ENCODE peak calls at places on chromosomes 16 and 17, in four cellular contexts. One of them, this sample, is unnamed.

GRCh38 chr16:74480150-74481029 is 59.1 kb upstream of the CLEC18B start:
- DNase-seq in stimulated activated CD8-positive, alpha-beta memory T cell treated with anti-CD3 and anti-CD28 coated beads, Interleukin-12 subunit alpha, Interleukin-12 subunit beta, amount 100 ng/mL, for 1 hour: no peak
- DNase-seq in stimulated activated CD4-positive, alpha-beta T cell treated with anti-CD3 and anti-CD28 coated beads, Interleukin-1b, Interleukin-23, amount 100 ng/mL, for 24 hours: no peak
- DNase-seq in EH: peak
- DNase-seq in this sample: no peak

GRCh38 chr17:76382803-76383644 is 1.4 kb upstream of the SPHK1 start:
- DNase-seq in stimulated activated CD8-positive, alpha-beta memory T cell treated with anti-CD3 and anti-CD28 coated beads, Interleukin-12 subunit alpha, Interleukin-12 subunit beta, amount 100 ng/mL, for 1 hour: peak
- DNase-seq in stimulated activated CD4-positive, alpha-beta T cell treated with anti-CD3 and anti-CD28 coated beads, Interleukin-1b, Interleukin-23, amount 100 ng/mL, for 24 hours: peak
- DNase-seq in EH: peak
- DNase-seq in this sample: peak

GRCh38 chr16:46789499-46790414 is 41.2 kb downstream of the C16orf87 start:
- DNase-seq in stimulated activated CD8-positive, alpha-beta memory T cell treated with anti-CD3 and anti-CD28 coated beads, Interleukin-12 subunit alpha, Interleukin-12 subunit beta, amount 100 ng/mL, for 1 hour: peak
- DNase-seq in stimulated activated CD4-positive, alpha-beta T cell treated with anti-CD3 and anti-CD28 coated beads, Interleukin-1b, Interleukin-23, amount 100 ng/mL, for 24 hours: peak
- DNase-seq in EH: peak
- DNase-seq in this sample: no peak

GRCh38 chr16:714079-714478 is 839 bp upstream of the METRN start:
- DNase-seq in stimulated activated CD8-positive, alpha-beta memory T cell treated with anti-CD3 and anti-CD28 coated beads, Interleukin-12 subunit alpha, Interleukin-12 subunit beta, amount 100 ng/mL, for 1 hour: no peak
- DNase-seq in stimulated activated CD4-positive, alpha-beta T cell treated with anti-CD3 and anti-CD28 coated beads, Interleukin-1b, Interleukin-23, amount 100 ng/mL, for 24 hours: no peak
- DNase-seq in EH: peak
- DNase-seq in this sample: no peak

GRCh38 chr16:8889893-8890548 is 7.9 kb downstream of the LITAFD start:
- DNase-seq in stimulated activated CD8-positive, alpha-beta memory T cell treated with anti-CD3 and anti-CD28 coated beads, Interleukin-12 subunit alpha, Interleukin-12 subunit beta, amount 100 ng/mL, for 1 hour: no peak
- DNase-seq in stimulated activated CD4-positive, alpha-beta T cell treated with anti-CD3 and anti-CD28 coated beads, Interleukin-1b, Interleukin-23, amount 100 ng/mL, for 24 hours: no peak
- DNase-seq in EH: no peak
- DNase-seq in this sample: no peak

GRCh38 chr17:36665417-36665816 is 64.0 kb downstream of the MRM1 start:
- DNase-seq in stimulated activated CD8-positive, alpha-beta memory T cell treated with anti-CD3 and anti-CD28 coated beads, Interleukin-12 subunit alpha, Interleukin-12 subunit beta, amount 100 ng/mL, for 1 hour: no peak
- DNase-seq in stimulated activated CD4-positive, alpha-beta T cell treated with anti-CD3 and anti-CD28 coated beads, Interleukin-1b, Interleukin-23, amount 100 ng/mL, for 24 hours: no peak
- DNase-seq in EH: peak
- DNase-seq in this sample: no peak

GRCh38 chr17:32471652-32472051 is 15.1 kb upstream of the CDK5R1 start:
- DNase-seq in stimulated activated CD8-positive, alpha-beta memory T cell treated with anti-CD3 and anti-CD28 coated beads, Interleukin-12 subunit alpha, Interleukin-12 subunit beta, amount 100 ng/mL, for 1 hour: no peak
- DNase-seq in stimulated activated CD4-positive, alpha-beta T cell treated with anti-CD3 and anti-CD28 coated beads, Interleukin-1b, Interleukin-23, amount 100 ng/mL, for 24 hours: no peak
- DNase-seq in EH: no peak
- DNase-seq in this sample: no peak

GRCh38 chr16:30866031-30866430 is 27.8 kb downstream of the BCL7C start:
- DNase-seq in stimulated activated CD8-positive, alpha-beta memory T cell treated with anti-CD3 and anti-CD28 coated beads, Interleukin-12 subunit alpha, Interleukin-12 subunit beta, amount 100 ng/mL, for 1 hour: no peak
- DNase-seq in stimulated activated CD4-positive, alpha-beta T cell treated with anti-CD3 and anti-CD28 coated beads, Interleukin-1b, Interleukin-23, amount 100 ng/mL, for 24 hours: no peak
- DNase-seq in EH: no peak
- DNase-seq in this sample: no peak

GRCh38 chr16:69003500-69003899 is 102.0 kb upstream of the HAS3 start:
- DNase-seq in stimulated activated CD8-positive, alpha-beta memory T cell treated with anti-CD3 and anti-CD28 coated beads, Interleukin-12 subunit alpha, Interleukin-12 subunit beta, amount 100 ng/mL, for 1 hour: no peak
- DNase-seq in stimulated activated CD4-positive, alpha-beta T cell treated with anti-CD3 and anti-CD28 coated beads, Interleukin-1b, Interleukin-23, amount 100 ng/mL, for 24 hours: no peak
- DNase-seq in EH: no peak
- DNase-seq in this sample: no peak

GRCh38 chr16:1932050-1933028 is 10.7 kb downstream of the MSRB1 start:
- DNase-seq in stimulated activated CD8-positive, alpha-beta memory T cell treated with anti-CD3 and anti-CD28 coated beads, Interleukin-12 subunit alpha, Interleukin-12 subunit beta, amount 100 ng/mL, for 1 hour: no peak
- DNase-seq in stimulated activated CD4-positive, alpha-beta T cell treated with anti-CD3 and anti-CD28 coated beads, Interleukin-1b, Interleukin-23, amount 100 ng/mL, for 24 hours: no peak
- DNase-seq in EH: peak
- DNase-seq in this sample: no peak

GRCh38 chr16:8614435-8615029 is 7.0 kb upstream of the METTL22 start:
- DNase-seq in stimulated activated CD8-positive, alpha-beta memory T cell treated with anti-CD3 and anti-CD28 coated beads, Interleukin-12 subunit alpha, Interleukin-12 subunit beta, amount 100 ng/mL, for 1 hour: no peak
- DNase-seq in stimulated activated CD4-positive, alpha-beta T cell treated with anti-CD3 and anti-CD28 coated beads, Interleukin-1b, Interleukin-23, amount 100 ng/mL, for 24 hours: no peak
- DNase-seq in EH: no peak
- DNase-seq in this sample: no peak

GRCh38 chr17:34979650-34980352 is 511 bp upstream of the LIG3 start:
- DNase-seq in stimulated activated CD8-positive, alpha-beta memory T cell treated with anti-CD3 and anti-CD28 coated beads, Interleukin-12 subunit alpha, Interleukin-12 subunit beta, amount 100 ng/mL, for 1 hour: no peak
- DNase-seq in stimulated activated CD4-positive, alpha-beta T cell treated with anti-CD3 and anti-CD28 coated beads, Interleukin-1b, Interleukin-23, amount 100 ng/mL, for 24 hours: no peak
- DNase-seq in EH: peak
- DNase-seq in this sample: no peak

GRCh38 chr17:29046440-29046839 is 3.5 kb downstream of the PIPOX start:
- DNase-seq in stimulated activated CD8-positive, alpha-beta memory T cell treated with anti-CD3 and anti-CD28 coated beads, Interleukin-12 subunit alpha, Interleukin-12 subunit beta, amount 100 ng/mL, for 1 hour: no peak
- DNase-seq in stimulated activated CD4-positive, alpha-beta T cell treated with anti-CD3 and anti-CD28 coated beads, Interleukin-1b, Interleukin-23, amount 100 ng/mL, for 24 hours: no peak
- DNase-seq in EH: no peak
- DNase-seq in this sample: no peak

GRCh38 chr16:88619859-88620655 is 18.3 kb upstream of the IL17C start:
- DNase-seq in stimulated activated CD8-positive, alpha-beta memory T cell treated with anti-CD3 and anti-CD28 coated beads, Interleukin-12 subunit alpha, Interleukin-12 subunit beta, amount 100 ng/mL, for 1 hour: peak
- DNase-seq in stimulated activated CD4-positive, alpha-beta T cell treated with anti-CD3 and anti-CD28 coated beads, Interleukin-1b, Interleukin-23, amount 100 ng/mL, for 24 hours: no peak
- DNase-seq in EH: no peak
- DNase-seq in this sample: no peak

GRCh38 chr16:52539197-52539596 is 7.7 kb downstream of the TOX3 start:
- DNase-seq in stimulated activated CD8-positive, alpha-beta memory T cell treated with anti-CD3 and anti-CD28 coated beads, Interleukin-12 subunit alpha, Interleukin-12 subunit beta, amount 100 ng/mL, for 1 hour: no peak
- DNase-seq in stimulated activated CD4-positive, alpha-beta T cell treated with anti-CD3 and anti-CD28 coated beads, Interleukin-1b, Interleukin-23, amount 100 ng/mL, for 24 hours: no peak
- DNase-seq in EH: no peak
- DNase-seq in this sample: no peak

GRCh38 chr17:27296427-27296979 is 2.6 kb downstream of the WSB1 start:
- DNase-seq in stimulated activated CD8-positive, alpha-beta memory T cell treated with anti-CD3 and anti-CD28 coated beads, Interleukin-12 subunit alpha, Interleukin-12 subunit beta, amount 100 ng/mL, for 1 hour: no peak
- DNase-seq in stimulated activated CD4-positive, alpha-beta T cell treated with anti-CD3 and anti-CD28 coated beads, Interleukin-1b, Interleukin-23, amount 100 ng/mL, for 24 hours: no peak
- DNase-seq in EH: peak
- DNase-seq in this sample: no peak

GRCh38 chr17:14301279-14301760 is 439 bp downstream of the HS3ST3B1 start:
- DNase-seq in stimulated activated CD8-positive, alpha-beta memory T cell treated with anti-CD3 and anti-CD28 coated beads, Interleukin-12 subunit alpha, Interleukin-12 subunit beta, amount 100 ng/mL, for 1 hour: no peak
- DNase-seq in stimulated activated CD4-positive, alpha-beta T cell treated with anti-CD3 and anti-CD28 coated beads, Interleukin-1b, Interleukin-23, amount 100 ng/mL, for 24 hours: no peak
- DNase-seq in EH: peak
- DNase-seq in this sample: no peak

GRCh38 chr17:59897090-59897489 is 4.2 kb downstream of the RPS6KB1 start:
- DNase-seq in stimulated activated CD8-positive, alpha-beta memory T cell treated with anti-CD3 and anti-CD28 coated beads, Interleukin-12 subunit alpha, Interleukin-12 subunit beta, amount 100 ng/mL, for 1 hour: no peak
- DNase-seq in stimulated activated CD4-positive, alpha-beta T cell treated with anti-CD3 and anti-CD28 coated beads, Interleukin-1b, Interleukin-23, amount 100 ng/mL, for 24 hours: no peak
- DNase-seq in EH: peak
- DNase-seq in this sample: no peak

GRCh38 chr16:14202697-14203096 is 131.6 kb downstream of the MRTFB start:
- DNase-seq in stimulated activated CD8-positive, alpha-beta memory T cell treated with anti-CD3 and anti-CD28 coated beads, Interleukin-12 subunit alpha, Interleukin-12 subunit beta, amount 100 ng/mL, for 1 hour: no peak
- DNase-seq in stimulated activated CD4-positive, alpha-beta T cell treated with anti-CD3 and anti-CD28 coated beads, Interleukin-1b, Interleukin-23, amount 100 ng/mL, for 24 hours: no peak
- DNase-seq in EH: no peak
- DNase-seq in this sample: no peak

GRCh38 chr17:50649042-50649908 is 14.6 kb downstream of the ABCC3 start:
- DNase-seq in stimulated activated CD8-positive, alpha-beta memory T cell treated with anti-CD3 and anti-CD28 coated beads, Interleukin-12 subunit alpha, Interleukin-12 subunit beta, amount 100 ng/mL, for 1 hour: no peak
- DNase-seq in stimulated activated CD4-positive, alpha-beta T cell treated with anti-CD3 and anti-CD28 coated beads, Interleukin-1b, Interleukin-23, amount 100 ng/mL, for 24 hours: no peak
- DNase-seq in EH: peak
- DNase-seq in this sample: no peak

GRCh38 chr17:27846042-27846655 is 45.8 kb upstream of the NOS2 start:
- DNase-seq in stimulated activated CD8-positive, alpha-beta memory T cell treated with anti-CD3 and anti-CD28 coated beads, Interleukin-12 subunit alpha, Interleukin-12 subunit beta, amount 100 ng/mL, for 1 hour: peak
- DNase-seq in stimulated activated CD4-positive, alpha-beta T cell treated with anti-CD3 and anti-CD28 coated beads, Interleukin-1b, Interleukin-23, amount 100 ng/mL, for 24 hours: peak
- DNase-seq in EH: no peak
- DNase-seq in this sample: no peak

GRCh38 chr17:38921756-38922411 is 3.5 kb upstream of the LASP1NB start:
- DNase-seq in stimulated activated CD8-positive, alpha-beta memory T cell treated with anti-CD3 and anti-CD28 coated beads, Interleukin-12 subunit alpha, Interleukin-12 subunit beta, amount 100 ng/mL, for 1 hour: no peak
- DNase-seq in stimulated activated CD4-positive, alpha-beta T cell treated with anti-CD3 and anti-CD28 coated beads, Interleukin-1b, Interleukin-23, amount 100 ng/mL, for 24 hours: no peak
- DNase-seq in EH: peak
- DNase-seq in this sample: no peak

GRCh38 chr17:81057079-81057730 is 22.3 kb downstream of the BAIAP2 start:
- DNase-seq in stimulated activated CD8-positive, alpha-beta memory T cell treated with anti-CD3 and anti-CD28 coated beads, Interleukin-12 subunit alpha, Interleukin-12 subunit beta, amount 100 ng/mL, for 1 hour: no peak
- DNase-seq in stimulated activated CD4-positive, alpha-beta T cell treated with anti-CD3 and anti-CD28 coated beads, Interleukin-1b, Interleukin-23, amount 100 ng/mL, for 24 hours: no peak
- DNase-seq in EH: peak
- DNase-seq in this sample: peak

GRCh38 chr17:8439681-8440080 is 4.0 kb downstream of the NDEL1 start:
- DNase-seq in stimulated activated CD8-positive, alpha-beta memory T cell treated with anti-CD3 and anti-CD28 coated beads, Interleukin-12 subunit alpha, Interleukin-12 subunit beta, amount 100 ng/mL, for 1 hour: no peak
- DNase-seq in stimulated activated CD4-positive, alpha-beta T cell treated with anti-CD3 and anti-CD28 coated beads, Interleukin-1b, Interleukin-23, amount 100 ng/mL, for 24 hours: no peak
- DNase-seq in EH: no peak
- DNase-seq in this sample: no peak

GRCh38 chr16:88596477-88596876 is 26.3 kb downstream of the ZC3H18 start:
- DNase-seq in stimulated activated CD8-positive, alpha-beta memory T cell treated with anti-CD3 and anti-CD28 coated beads, Interleukin-12 subunit alpha, Interleukin-12 subunit beta, amount 100 ng/mL, for 1 hour: no peak
- DNase-seq in stimulated activated CD4-positive, alpha-beta T cell treated with anti-CD3 and anti-CD28 coated beads, Interleukin-1b, Interleukin-23, amount 100 ng/mL, for 24 hours: no peak
- DNase-seq in EH: no peak
- DNase-seq in this sample: no peak

GRCh38 chr17:75159196-75160031 is 5.1 kb upstream of the JPT1 start:
- DNase-seq in stimulated activated CD8-positive, alpha-beta memory T cell treated with anti-CD3 and anti-CD28 coated beads, Interleukin-12 subunit alpha, Interleukin-12 subunit beta, amount 100 ng/mL, for 1 hour: no peak
- DNase-seq in stimulated activated CD4-positive, alpha-beta T cell treated with anti-CD3 and anti-CD28 coated beads, Interleukin-1b, Interleukin-23, amount 100 ng/mL, for 24 hours: no peak
- DNase-seq in EH: peak
- DNase-seq in this sample: no peak

GRCh38 chr16:56252835-56253234 is 61.5 kb downstream of the GNAO1 start:
- DNase-seq in stimulated activated CD8-positive, alpha-beta memory T cell treated with anti-CD3 and anti-CD28 coated beads, Interleukin-12 subunit alpha, Interleukin-12 subunit beta, amount 100 ng/mL, for 1 hour: no peak
- DNase-seq in stimulated activated CD4-positive, alpha-beta T cell treated with anti-CD3 and anti-CD28 coated beads, Interleukin-1b, Interleukin-23, amount 100 ng/mL, for 24 hours: no peak
- DNase-seq in EH: peak
- DNase-seq in this sample: no peak

GRCh38 chr17:38434178-38434665 is 6.0 kb downstream of the ARHGAP23 start:
- DNase-seq in stimulated activated CD8-positive, alpha-beta memory T cell treated with anti-CD3 and anti-CD28 coated beads, Interleukin-12 subunit alpha, Interleukin-12 subunit beta, amount 100 ng/mL, for 1 hour: no peak
- DNase-seq in stimulated activated CD4-positive, alpha-beta T cell treated with anti-CD3 and anti-CD28 coated beads, Interleukin-1b, Interleukin-23, amount 100 ng/mL, for 24 hours: no peak
- DNase-seq in EH: no peak
- DNase-seq in this sample: no peak

GRCh38 chr16:15444264-15444663 is 9.9 kb downstream of the BMERB1 start:
- DNase-seq in stimulated activated CD8-positive, alpha-beta memory T cell treated with anti-CD3 and anti-CD28 coated beads, Interleukin-12 subunit alpha, Interleukin-12 subunit beta, amount 100 ng/mL, for 1 hour: no peak
- DNase-seq in stimulated activated CD4-positive, alpha-beta T cell treated with anti-CD3 and anti-CD28 coated beads, Interleukin-1b, Interleukin-23, amount 100 ng/mL, for 24 hours: no peak
- DNase-seq in EH: no peak
- DNase-seq in this sample: no peak

GRCh38 chr16:54175552-54176375 is 110.8 kb downstream of the IRX3 start:
- DNase-seq in stimulated activated CD8-positive, alpha-beta memory T cell treated with anti-CD3 and anti-CD28 coated beads, Interleukin-12 subunit alpha, Interleukin-12 subunit beta, amount 100 ng/mL, for 1 hour: no peak
- DNase-seq in stimulated activated CD4-positive, alpha-beta T cell treated with anti-CD3 and anti-CD28 coated beads, Interleukin-1b, Interleukin-23, amount 100 ng/mL, for 24 hours: no peak
- DNase-seq in EH: peak
- DNase-seq in this sample: no peak

GRCh38 chr17:10771142-10771541 is 32.8 kb downstream of the TMEM238L start:
- DNase-seq in stimulated activated CD8-positive, alpha-beta memory T cell treated with anti-CD3 and anti-CD28 coated beads, Interleukin-12 subunit alpha, Interleukin-12 subunit beta, amount 100 ng/mL, for 1 hour: no peak
- DNase-seq in stimulated activated CD4-positive, alpha-beta T cell treated with anti-CD3 and anti-CD28 coated beads, Interleukin-1b, Interleukin-23, amount 100 ng/mL, for 24 hours: no peak
- DNase-seq in EH: no peak
- DNase-seq in this sample: no peak

GRCh38 chr16:86300746-86301480 is 209.4 kb upstream of the FOXF1 start:
- DNase-seq in stimulated activated CD8-positive, alpha-beta memory T cell treated with anti-CD3 and anti-CD28 coated beads, Interleukin-12 subunit alpha, Interleukin-12 subunit beta, amount 100 ng/mL, for 1 hour: no peak
- DNase-seq in stimulated activated CD4-positive, alpha-beta T cell treated with anti-CD3 and anti-CD28 coated beads, Interleukin-1b, Interleukin-23, amount 100 ng/mL, for 24 hours: no peak
- DNase-seq in EH: no peak
- DNase-seq in this sample: no peak

GRCh38 chr16:84396537-84397008 is 28.2 kb downstream of the ATP2C2 start:
- DNase-seq in stimulated activated CD8-positive, alpha-beta memory T cell treated with anti-CD3 and anti-CD28 coated beads, Interleukin-12 subunit alpha, Interleukin-12 subunit beta, amount 100 ng/mL, for 1 hour: no peak
- DNase-seq in stimulated activated CD4-positive, alpha-beta T cell treated with anti-CD3 and anti-CD28 coated beads, Interleukin-1b, Interleukin-23, amount 100 ng/mL, for 24 hours: no peak
- DNase-seq in EH: no peak
- DNase-seq in this sample: no peak

GRCh38 chr17:42163696-42164407 is 9.1 kb upstream of the RAB5C start:
- DNase-seq in stimulated activated CD8-positive, alpha-beta memory T cell treated with anti-CD3 and anti-CD28 coated beads, Interleukin-12 subunit alpha, Interleukin-12 subunit beta, amount 100 ng/mL, for 1 hour: no peak
- DNase-seq in stimulated activated CD4-positive, alpha-beta T cell treated with anti-CD3 and anti-CD28 coated beads, Interleukin-1b, Interleukin-23, amount 100 ng/mL, for 24 hours: no peak
- DNase-seq in EH: no peak
- DNase-seq in this sample: no peak

GRCh38 chr17:62801553-62801952 is 6.6 kb downstream of the MARCHF10 start:
- DNase-seq in stimulated activated CD8-positive, alpha-beta memory T cell treated with anti-CD3 and anti-CD28 coated beads, Interleukin-12 subunit alpha, Interleukin-12 subunit beta, amount 100 ng/mL, for 1 hour: no peak
- DNase-seq in stimulated activated CD4-positive, alpha-beta T cell treated with anti-CD3 and anti-CD28 coated beads, Interleukin-1b, Interleukin-23, amount 100 ng/mL, for 24 hours: no peak
- DNase-seq in EH: no peak
- DNase-seq in this sample: no peak

GRCh38 chr17:73307130-73307529 is 4.7 kb downstream of the CDC42EP4 start:
- DNase-seq in stimulated activated CD8-positive, alpha-beta memory T cell treated with anti-CD3 and anti-CD28 coated beads, Interleukin-12 subunit alpha, Interleukin-12 subunit beta, amount 100 ng/mL, for 1 hour: no peak
- DNase-seq in stimulated activated CD4-positive, alpha-beta T cell treated with anti-CD3 and anti-CD28 coated beads, Interleukin-1b, Interleukin-23, amount 100 ng/mL, for 24 hours: no peak
- DNase-seq in EH: no peak
- DNase-seq in this sample: no peak

GRCh38 chr16:85376292-85377095 is 236.6 kb upstream of the GSE1 start:
- DNase-seq in stimulated activated CD8-positive, alpha-beta memory T cell treated with anti-CD3 and anti-CD28 coated beads, Interleukin-12 subunit alpha, Interleukin-12 subunit beta, amount 100 ng/mL, for 1 hour: no peak
- DNase-seq in stimulated activated CD4-positive, alpha-beta T cell treated with anti-CD3 and anti-CD28 coated beads, Interleukin-1b, Interleukin-23, amount 100 ng/mL, for 24 hours: no peak
- DNase-seq in EH: no peak
- DNase-seq in this sample: no peak

GRCh38 chr17:82851381-82851780 is 11.6 kb upstream of the ZNF750 start:
- DNase-seq in stimulated activated CD8-positive, alpha-beta memory T cell treated with anti-CD3 and anti-CD28 coated beads, Interleukin-12 subunit alpha, Interleukin-12 subunit beta, amount 100 ng/mL, for 1 hour: no peak
- DNase-seq in stimulated activated CD4-positive, alpha-beta T cell treated with anti-CD3 and anti-CD28 coated beads, Interleukin-1b, Interleukin-23, amount 100 ng/mL, for 24 hours: no peak
- DNase-seq in EH: no peak
- DNase-seq in this sample: no peak